ENCODE peak calls at places on chromosomes 13 and 19, in ten cellular contexts. V is lung, H is fibroblast of mammary gland, N is BJ, W is AG10803, O is foreskin fibroblast, G is lower lobe of right lung, Y is progenitor cell of endocrine pancreas, U is uterus, C is tibial nerve. S is an unnamed sample.

GRCh38 chr13:113595131-113595530 is 10.6 kb downstream of the TFDP1 start:
- DNase-seq in V (no peak), H (no peak), N (no peak), W (no peak), O (no peak), G (peak), Y (no peak), U (peak), C (no peak), S (no peak)

GRCh38 chr19:46221981-46222610 is 7.4 kb upstream of the IGFL1 start:
- DNase-seq in V (peak), H (peak), N (no peak), W (peak), O (peak), G (peak), Y (no peak), U (peak), C (no peak), S (no peak)

GRCh38 chr13:44969858-44970484 is 19.3 kb downstream of the NUFIP1 start:
- DNase-seq in V (no peak), H (peak), N (no peak), W (peak), O (peak), G (no peak), Y (no peak), U (no peak), C (peak), S (no peak)

GRCh38 chr19:34774857-34775256 is 1.8 kb upstream of the ZNF599 start:
- DNase-seq in V (no peak), H (no peak), N (no peak), W (no peak), O (no peak), G (no peak), Y (no peak), U (no peak), C (no peak), S (no peak)

GRCh38 chr19:17244618-17245534 is 843 bp downstream of the NR2F6 start:
- DNase-seq in V (no peak), H (no peak), N (no peak), W (no peak), O (peak), G (peak), Y (no peak), U (no peak), C (no peak), S (no peak)

GRCh38 chr13:24328145-24328544 is 18.8 kb downstream of the C1QTNF9 start:
- DNase-seq in V (no peak), H (no peak), N (no peak), W (no peak), O (peak), G (no peak), Y (no peak), U (no peak), C (no peak), S (peak)

GRCh38 chr13:43916828-43917227 is 37.1 kb downstream of the LACC1 start:
- DNase-seq in V (no peak), H (peak), N (no peak), W (peak), O (no peak), G (no peak), Y (no peak), U (no peak), C (peak), S (no peak)

GRCh38 chr19:1213391-1214286 is 8.1 kb downstream of the STK11 start:
- DNase-seq in V (peak), H (peak), N (peak), W (peak), O (peak), G (peak), Y (no peak), U (peak), C (peak), S (peak)

GRCh38 chr13:94243551-94243950 is 235.9 kb downstream of the DCT start:
- DNase-seq in V (no peak), H (no peak), N (no peak), W (no peak), O (no peak), G (no peak), Y (no peak), U (no peak), C (no peak), S (no peak)

GRCh38 chr13:37149380-37149779 is 43.9 kb upstream of the CSNK1A1L start:
- DNase-seq in V (no peak), H (no peak), N (no peak), W (no peak), O (no peak), G (no peak), Y (no peak), U (no peak), C (no peak), S (no peak)

GRCh38 chr19:58577581-58578429 is 4.7 kb upstream of the MZF1 start:
- DNase-seq in V (no peak), H (no peak), N (no peak), W (no peak), O (no peak), G (no peak), Y (peak), U (no peak), C (no peak), S (no peak)

GRCh38 chr19:30130356-30131122 is 188.5 kb downstream of the URI1 start:
- DNase-seq in V (no peak), H (no peak), N (no peak), W (no peak), O (no peak), G (no peak), Y (no peak), U (no peak), C (no peak), S (no peak)

GRCh38 chr19:5826531-5827341 is 12.8 kb downstream of the FUT6 start:
- DNase-seq in V (peak), H (peak), N (no peak), W (peak), O (peak), G (peak), Y (no peak), U (no peak), C (no peak), S (peak)

GRCh38 chr19:18001837-18002345 is 6.1 kb upstream of the ARRDC2 start:
- DNase-seq in V (no peak), H (no peak), N (no peak), W (no peak), O (no peak), G (no peak), Y (no peak), U (no peak), C (no peak), S (no peak)

DNA sequence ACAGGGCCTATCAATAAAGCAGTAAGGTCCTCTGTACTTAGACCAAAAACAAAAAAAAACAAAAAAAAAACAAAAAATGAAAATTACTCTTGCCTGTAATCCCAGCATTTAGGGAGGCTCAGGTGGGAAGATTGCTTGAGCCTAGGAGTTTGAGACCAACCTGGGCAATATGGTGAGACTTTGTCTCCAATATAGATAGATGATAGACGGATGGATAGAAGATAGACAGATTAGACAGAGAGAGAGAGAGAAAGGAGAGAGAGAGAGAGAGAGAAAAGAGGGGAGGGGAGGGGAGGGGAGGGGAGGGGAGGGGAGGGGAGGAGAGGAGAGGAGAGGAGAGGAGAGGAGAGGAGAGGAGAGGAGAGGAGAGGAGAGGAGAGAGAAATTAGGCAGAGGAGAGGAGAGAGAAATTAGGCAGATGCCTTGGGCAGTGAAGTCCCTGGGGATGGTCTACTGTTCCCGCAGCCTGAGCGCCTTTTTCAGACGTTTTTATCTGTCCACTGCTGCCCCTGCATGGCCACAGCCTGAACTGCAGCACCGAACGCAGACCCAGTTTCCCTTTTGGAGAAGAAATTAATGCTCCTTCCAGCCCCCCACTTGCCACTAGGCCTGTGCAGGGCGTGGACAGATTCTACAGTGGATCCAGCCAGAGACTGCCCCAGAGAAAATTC is 9.8 kb upstream of the ZNF627 start:
- DNase-seq in V (peak), H (peak), N (no peak), W (peak), O (peak), G (peak), Y (peak), U (peak), C (peak), S (peak)
- TF ChIP-seq CTCF in V (peak), H (peak), N (peak), W (peak), O (peak), G (peak), Y (peak), U (peak), C (peak), S (peak)

GRCh38 chr13:84648069-84648640 is 765.9 kb upstream of the SLITRK1 start:
- DNase-seq in V (no peak), H (peak), N (no peak), W (no peak), O (no peak), G (no peak), Y (no peak), U (no peak), C (no peak), S (no peak)

GRCh38 chr13:84651288-84651687 is 769.0 kb upstream of the SLITRK1 start:
- DNase-seq in V (no peak), H (peak), N (no peak), W (peak), O (peak), G (no peak), Y (no peak), U (no peak), C (no peak), S (no peak)

GRCh38 chr13:84641491-84641890 is 759.2 kb upstream of the SLITRK1 start:
- DNase-seq in V (no peak), H (peak), N (no peak), W (peak), O (peak), G (no peak), Y (no peak), U (no peak), C (no peak), S (no peak)

GRCh38 chr13:84649853-84650252 is 767.6 kb upstream of the SLITRK1 start:
- DNase-seq in V (no peak), H (peak), N (no peak), W (peak), O (peak), G (no peak), Y (no peak), U (no peak), C (no peak), S (no peak)

GRCh38 chr13:84645196-84646071 is 763.2 kb upstream of the SLITRK1 start:
- DNase-seq in V (no peak), H (peak), N (peak), W (peak), O (peak), G (no peak), Y (no peak), U (no peak), C (no peak), S (no peak)
- TF ChIP-seq CTCF in V (no peak), H (no peak), N (no peak), W (no peak), O (no peak), G (no peak), Y (no peak), U (no peak), C (no peak), S (no peak)

GRCh38 chr13:86710013-86710412 is 910.8 kb upstream of the SLITRK6 start:
- DNase-seq in V (no peak), H (no peak), N (no peak), W (no peak), O (no peak), G (no peak), Y (no peak), U (no peak), C (no peak), S (no peak)

DNA sequence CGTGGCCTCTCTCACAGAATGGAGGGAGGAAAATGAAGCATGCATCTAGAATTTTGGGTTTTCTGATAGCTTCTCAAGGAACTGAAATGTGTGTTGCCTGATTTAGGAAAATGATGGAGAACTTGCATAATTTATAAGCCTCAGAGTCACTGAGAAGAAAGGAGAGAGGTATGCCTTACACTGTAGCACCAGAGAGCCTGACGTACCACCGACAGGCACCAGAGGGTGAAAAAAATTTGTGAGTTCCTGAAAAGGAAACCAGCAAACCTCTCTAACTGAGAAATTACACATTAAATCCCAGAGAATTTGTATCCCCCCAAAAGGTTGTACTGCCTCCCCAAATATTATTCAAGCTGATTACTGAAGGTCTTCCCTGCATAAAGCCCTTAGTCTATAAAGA is 915.3 kb upstream of the SLITRK6 start:
- DNase-seq in V (no peak), H (no peak), N (no peak), W (no peak), O (no peak), G (no peak), Y (no peak), U (no peak), C (no peak), S (no peak)
- TF ChIP-seq CTCF in V (no peak), H (no peak), N (no peak), W (no peak), O (no peak), G (no peak), Y (no peak), U (no peak), C (no peak), S (no peak)

DNA sequence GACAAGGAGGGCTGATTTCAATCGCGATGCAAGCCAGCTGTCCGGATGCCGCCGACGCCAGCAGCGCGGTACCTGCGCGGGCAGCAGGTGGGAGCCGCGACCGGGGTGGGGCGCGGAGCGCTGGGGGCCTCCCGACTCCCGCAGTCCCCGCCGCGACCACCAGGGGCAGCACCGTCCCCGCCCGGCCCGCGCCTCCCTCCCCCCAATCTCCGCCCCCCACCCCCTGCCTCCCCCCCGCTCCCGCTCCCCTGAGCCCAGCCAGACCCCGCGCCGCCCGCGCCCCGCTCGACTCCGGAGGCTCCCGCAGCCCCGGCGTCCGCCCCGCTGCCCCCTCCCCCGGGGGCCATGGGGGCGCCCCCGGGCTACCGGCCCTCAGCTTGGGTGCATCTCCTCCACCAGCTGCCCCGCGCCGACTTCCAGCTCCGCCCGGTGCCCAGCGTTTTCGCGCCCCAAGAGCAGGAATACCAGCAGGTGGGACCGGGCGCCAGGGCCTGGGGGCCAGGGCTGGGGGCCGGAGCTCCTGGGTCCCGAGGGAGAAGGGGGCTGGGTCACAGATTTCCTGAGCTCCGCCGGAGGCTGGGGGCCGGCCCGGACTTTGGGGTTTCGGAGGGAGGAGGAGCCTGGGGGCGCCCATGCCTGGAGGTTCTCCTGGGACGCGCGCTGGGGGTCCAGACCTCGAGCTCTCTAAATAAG is at the start of gene TTYH1:
- DNase-seq in V (no peak), H (no peak), N (no peak), W (no peak), O (no peak), G (no peak), Y (peak), U (no peak), C (no peak), S (peak)
- TF ChIP-seq CTCF in V (no peak), H (no peak), N (no peak), W (no peak), O (no peak), G (peak), Y (peak), U (no peak), C (peak), S (peak)

GRCh38 chr13:72694314-72694713 is 33.1 kb downstream of the MZT1 start:
- DNase-seq in V (no peak), H (no peak), N (no peak), W (no peak), O (no peak), G (no peak), Y (no peak), U (no peak), C (no peak), S (no peak)

GRCh38 chr13:72692884-72693514 is 34.4 kb downstream of the MZT1 start:
- DNase-seq in V (no peak), H (no peak), N (no peak), W (no peak), O (no peak), G (no peak), Y (no peak), U (no peak), C (no peak), S (no peak)

GRCh38 chr13:72698164-72698563 is 29.3 kb downstream of the MZT1 start:
- DNase-seq in V (no peak), H (peak), N (no peak), W (peak), O (no peak), G (no peak), Y (no peak), U (no peak), C (no peak), S (no peak)

GRCh38 chr13:72693832-72694231 is 33.6 kb downstream of the MZT1 start:
- DNase-seq in V (no peak), H (no peak), N (no peak), W (no peak), O (no peak), G (no peak), Y (no peak), U (no peak), C (no peak), S (no peak)

GRCh38 chr13:72696590-72696989 is 30.8 kb downstream of the MZT1 start:
- DNase-seq in V (no peak), H (peak), N (no peak), W (peak), O (peak), G (no peak), Y (no peak), U (no peak), C (no peak), S (no peak)
- TF ChIP-seq CTCF in V (no peak), H (peak), N (peak), W (peak), O (peak), G (peak), Y (peak), U (no peak), C (no peak), S (peak)

GRCh38 chr19:20278342-20278741 is 111.3 kb downstream of the ZNF486 start:
- DNase-seq in V (no peak), H (no peak), N (no peak), W (no peak), O (no peak), G (no peak), Y (no peak), U (peak), C (no peak), S (no peak)
- TF ChIP-seq CTCF in V (no peak), H (no peak), N (no peak), W (no peak), O (no peak), G (no peak), Y (peak), U (peak), C (peak), S (no peak)

GRCh38 chr19:50478901-50479715 is 2.5 kb upstream of the GARIN5A start:
- DNase-seq in V (no peak), H (peak), N (no peak), W (peak), O (peak), G (no peak), Y (no peak), U (no peak), C (no peak), S (peak)
- TF ChIP-seq CTCF in V (no peak), H (peak), N (peak), W (peak), O (peak), G (peak), Y (peak), U (no peak), C (no peak), S (no peak)

GRCh38 chr13:27708325-27708724 is 84.0 kb upstream of the GSX1 start:
- DNase-seq in V (no peak), H (no peak), N (no peak), W (no peak), O (no peak), G (no peak), Y (no peak), U (no peak), C (no peak), S (no peak)

GRCh38 chr13:27709779-27710178 is 82.5 kb upstream of the GSX1 start:
- DNase-seq in V (no peak), H (no peak), N (no peak), W (no peak), O (no peak), G (no peak), Y (no peak), U (no peak), C (no peak), S (no peak)

GRCh38 chr13:27713767-27714166 is 78.5 kb upstream of the GSX1 start:
- DNase-seq in V (no peak), H (no peak), N (no peak), W (no peak), O (no peak), G (no peak), Y (no peak), U (no peak), C (no peak), S (no peak)

DNA sequence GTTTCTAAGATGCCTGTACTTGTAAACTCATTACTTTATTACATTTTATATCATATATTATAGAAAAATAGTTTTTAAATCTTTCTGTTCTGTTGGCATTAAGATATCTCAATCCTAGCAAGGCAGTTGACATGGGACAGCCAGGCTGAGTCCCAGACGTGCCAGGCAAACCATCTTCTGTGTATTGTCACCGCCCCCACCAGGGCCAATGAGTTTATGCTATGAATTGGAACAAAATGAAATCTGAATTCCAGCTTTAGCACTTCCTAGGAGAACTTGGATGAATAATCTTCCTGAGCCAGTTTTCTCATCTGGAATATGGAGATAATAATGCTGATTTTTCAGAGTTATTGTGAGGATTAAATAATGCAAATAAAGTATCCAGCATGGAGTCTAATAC is 79.9 kb upstream of the GSX1 start:
- DNase-seq in V (no peak), H (peak), N (no peak), W (peak), O (no peak), G (no peak), Y (no peak), U (no peak), C (peak), S (peak)
- TF ChIP-seq CTCF in V (peak), H (peak), N (peak), W (peak), O (peak), G (peak), Y (peak), U (no peak), C (peak), S (no peak)

S was measured in activated CD8-positive, alpha-beta T cell treated with anti-CD3 and anti-CD28 coated beads for 36 hours.